ENCODE peak calls at places on chromosome 4, in nine cellular contexts. W, B, U, V, S, C, T, D and Z are unnamed samples.

GRCh38 chr4:101356928-101357327 is 9.6 kb upstream of the PPP3CA start:
- DNase-seq in W (no peak), B (no peak), U (no peak), V (no peak), S (peak), C (peak), T (no peak), D (peak), Z (no peak)

GRCh38 chr4:185479507-185479971 is 8.0 kb upstream of the CCDC110 start:
- DNase-seq in W (no peak), B (no peak), U (no peak), V (no peak), S (no peak), C (no peak), T (no peak), D (no peak), Z (no peak)

GRCh38 chr4:121072080-121072835 is at the start of gene NDNF:
- DNase-seq in W (no peak), B (peak), U (peak), V (peak), S (peak), C (no peak), T (no peak), D (no peak), Z (no peak)

GRCh38 chr4:12495211-12495610 is 988.9 kb downstream of the RAB28 start:
- DNase-seq in W (no peak), B (no peak), U (no peak), V (no peak), S (no peak), C (no peak), T (no peak), D (no peak), Z (no peak)

GRCh38 chr4:41146716-41147506 is 67.4 kb downstream of the APBB2 start:
- DNase-seq in W (no peak), B (no peak), U (no peak), V (no peak), S (peak), C (no peak), T (no peak), D (no peak), Z (no peak)

GRCh38 chr4:19748470-19748869 is 503.2 kb upstream of the SLIT2 start:
- DNase-seq in W (no peak), B (no peak), U (no peak), V (no peak), S (peak), C (no peak), T (no peak), D (no peak), Z (no peak)

GRCh38 chr4:14169460-14169859 is 541.9 kb upstream of the BOD1L1 start:
- DNase-seq in W (no peak), B (no peak), U (no peak), V (no peak), S (peak), C (no peak), T (no peak), D (peak), Z (no peak)

GRCh38 chr4:70863099-70863790 is 23.6 kb upstream of the GRSF1 start:
- DNase-seq in W (no peak), B (no peak), U (no peak), V (no peak), S (peak), C (no peak), T (no peak), D (no peak), Z (no peak)

GRCh38 chr4:11912886-11913285 is 484.2 kb upstream of the HS3ST1 start:
- DNase-seq in W (no peak), B (no peak), U (no peak), V (no peak), S (no peak), C (peak), T (no peak), D (peak), Z (no peak)

GRCh38 chr4:168432419-168433146 is 47.7 kb downstream of the DDX60L start:
- DNase-seq in W (no peak), B (no peak), U (no peak), V (no peak), S (no peak), C (no peak), T (no peak), D (peak), Z (no peak)

GRCh38 chr4:33959519-33959918 is 2284.8 kb downstream of the ARAP2 start:
- DNase-seq in W (no peak), B (no peak), U (no peak), V (no peak), S (peak), C (no peak), T (no peak), D (peak), Z (no peak)

GRCh38 chr4:61462451-61463326 is 262.6 kb downstream of the ADGRL3 start:
- DNase-seq in W (no peak), B (no peak), U (no peak), V (no peak), S (no peak), C (no peak), T (no peak), D (peak), Z (no peak)

GRCh38 chr4:108920688-108921087 is 157.8 kb upstream of the ETNPPL start:
- DNase-seq in W (no peak), B (no peak), U (no peak), V (no peak), S (no peak), C (no peak), T (no peak), D (no peak), Z (no peak)

GRCh38 chr4:53563824-53564223 is 27.5 kb downstream of the LNX1 start:
- DNase-seq in W (no peak), B (no peak), U (no peak), V (no peak), S (peak), C (no peak), T (no peak), D (peak), Z (no peak)

GRCh38 chr4:56619160-56619559 is 61.9 kb downstream of the HOPX start:
- DNase-seq in W (no peak), B (no peak), U (no peak), V (no peak), S (no peak), C (no peak), T (no peak), D (peak), Z (no peak)

GRCh38 chr4:75630174-75630931 is at the start of gene CDKL2:
- DNase-seq in W (peak), B (peak), U (peak), V (peak), S (peak), C (peak), T (peak), D (peak), Z (peak)

GRCh38 chr4:57100979-57101629 is 9.1 kb downstream of the IGFBP7 start:
- DNase-seq in W (no peak), B (no peak), U (no peak), V (no peak), S (peak), C (no peak), T (no peak), D (no peak), Z (no peak)

GRCh38 chr4:8762951-8763735 is 108.5 kb downstream of the HMX1 start:
- DNase-seq in W (peak), B (no peak), U (no peak), V (peak), S (no peak), C (no peak), T (no peak), D (no peak), Z (peak)

GRCh38 chr4:73856518-73856917 is 3.4 kb downstream of the PF4V1 start:
- DNase-seq in W (no peak), B (no peak), U (no peak), V (no peak), S (peak), C (no peak), T (no peak), D (peak), Z (no peak)

GRCh38 chr4:183670251-183670650 is 11.2 kb downstream of the TRAPPC11 start:
- DNase-seq in W (no peak), B (no peak), U (no peak), V (no peak), S (no peak), C (no peak), T (no peak), D (no peak), Z (no peak)

GRCh38 chr4:94489075-94489474 is 37.3 kb downstream of the PDLIM5 start:
- DNase-seq in W (no peak), B (no peak), U (no peak), V (no peak), S (no peak), C (no peak), T (no peak), D (no peak), Z (no peak)

GRCh38 chr4:139367421-139368090 is 65.3 kb upstream of the NDUFC1 start:
- DNase-seq in W (no peak), B (no peak), U (no peak), V (no peak), S (peak), C (no peak), T (no peak), D (peak), Z (no peak)

GRCh38 chr4:54942735-54943134 is 182.7 kb downstream of the KDR start:
- DNase-seq in W (no peak), B (no peak), U (no peak), V (no peak), S (peak), C (no peak), T (no peak), D (no peak), Z (no peak)

GRCh38 chr4:112817933-112818921 is 181.3 kb downstream of the LARP7 start:
- DNase-seq in W (peak), B (peak), U (peak), V (peak), S (peak), C (peak), T (peak), D (peak), Z (peak)

GRCh38 chr4:115323106-115323684 is 209.8 kb upstream of the NDST4 start:
- DNase-seq in W (no peak), B (no peak), U (no peak), V (no peak), S (no peak), C (no peak), T (no peak), D (no peak), Z (no peak)

GRCh38 chr4:3248811-3249661 is at the start of gene MSANTD1:
- DNase-seq in W (no peak), B (peak), U (no peak), V (peak), S (peak), C (no peak), T (no peak), D (no peak), Z (peak)

GRCh38 chr4:69881173-69881773 is 21.3 kb upstream of the SULT1E1 start:
- DNase-seq in W (no peak), B (no peak), U (no peak), V (no peak), S (peak), C (peak), T (no peak), D (peak), Z (no peak)

GRCh38 chr4:48698029-48698901 is 81.8 kb downstream of the FRYL start:
- DNase-seq in W (no peak), B (no peak), U (no peak), V (no peak), S (peak), C (peak), T (peak), D (peak), Z (no peak)

GRCh38 chr4:71026086-71026485 is 32.6 kb downstream of the DCK start:
- DNase-seq in W (no peak), B (no peak), U (no peak), V (no peak), S (peak), C (peak), T (no peak), D (peak), Z (no peak)

GRCh38 chr4:166903408-166903807 is 330.9 kb downstream of the SPOCK3 start:
- DNase-seq in W (no peak), B (no peak), U (no peak), V (no peak), S (no peak), C (no peak), T (no peak), D (no peak), Z (no peak)

GRCh38 chr4:141570290-141570689 is 66.1 kb upstream of the IL15 start:
- DNase-seq in W (no peak), B (no peak), U (no peak), V (no peak), S (no peak), C (no peak), T (no peak), D (no peak), Z (no peak)

GRCh38 chr4:1487761-1488160 is 81.5 kb upstream of the NKX1-1 start:
- DNase-seq in W (no peak), B (no peak), U (no peak), V (no peak), S (no peak), C (no peak), T (no peak), D (no peak), Z (no peak)

GRCh38 chr4:124322234-124322831 is 390.2 kb downstream of the ANKRD50 start:
- DNase-seq in W (no peak), B (no peak), U (no peak), V (no peak), S (peak), C (peak), T (no peak), D (peak), Z (no peak)

GRCh38 chr4:123338715-123339114 is 57.9 kb upstream of the SPRY1 start:
- DNase-seq in W (no peak), B (no peak), U (no peak), V (no peak), S (no peak), C (no peak), T (no peak), D (no peak), Z (no peak)

GRCh38 chr4:85423414-85423813 is 51.5 kb upstream of the ARHGAP24 start:
- DNase-seq in W (no peak), B (no peak), U (no peak), V (no peak), S (peak), C (no peak), T (no peak), D (peak), Z (no peak)

GRCh38 chr4:17636696-17637351 is 22.4 kb downstream of the MED28 start:
- DNase-seq in W (peak), B (peak), U (peak), V (peak), S (peak), C (peak), T (peak), D (peak), Z (peak)

GRCh38 chr4:54318904-54319303 is 89.8 kb downstream of the PDGFRA start:
- DNase-seq in W (no peak), B (no peak), U (peak), V (no peak), S (peak), C (peak), T (no peak), D (peak), Z (no peak)

GRCh38 chr4:77818667-77819408 is at the start of gene CNOT6L:
- DNase-seq in W (peak), B (peak), U (peak), V (peak), S (peak), C (peak), T (peak), D (peak), Z (peak)

DNA sequence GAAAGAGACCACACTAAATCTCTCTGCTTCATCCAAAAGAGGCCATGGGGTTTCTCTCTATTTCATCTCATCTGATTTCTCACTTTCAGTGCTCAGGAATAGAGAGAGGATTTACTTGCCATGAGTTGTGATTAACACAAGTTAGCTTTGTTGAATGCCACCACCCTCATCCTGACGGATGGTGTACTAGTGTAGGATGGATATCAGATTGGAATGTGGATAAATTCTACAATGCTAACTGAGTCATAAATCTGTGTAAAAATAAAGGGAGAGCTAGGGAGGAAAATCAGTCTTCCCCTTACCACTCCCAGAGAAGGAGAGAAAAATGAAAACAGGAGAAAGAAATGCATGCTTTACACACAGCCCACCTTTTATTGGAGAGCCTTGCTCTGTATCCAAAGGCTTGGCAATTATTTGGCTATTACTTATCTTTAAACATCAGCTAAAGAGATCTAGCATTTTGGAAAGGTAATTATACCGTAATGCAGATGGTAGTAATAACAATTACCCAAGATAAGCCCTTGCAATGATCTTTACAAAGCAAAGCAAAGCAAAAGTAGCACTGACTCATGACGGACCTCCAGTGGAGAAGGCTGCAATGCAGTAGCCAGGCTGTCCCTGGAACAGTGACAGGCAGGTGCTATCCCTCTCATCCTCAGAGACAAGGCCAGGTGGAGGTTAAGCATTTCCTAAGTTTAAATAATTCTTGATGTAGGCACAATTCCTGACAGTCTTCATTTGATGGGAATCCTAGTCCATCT is 306.3 kb upstream of the PPARGC1A start:
- DNase-seq in W (no peak), B (no peak), U (no peak), V (no peak), S (no peak), C (no peak), T (no peak), D (no peak), Z (no peak)
- TF ChIP-seq CTCF in W (no peak), B (peak), U (no peak), V (no peak), S (no peak), C (no peak), T (no peak), D (no peak), Z (no peak)

GRCh38 chr4:104901438-104901837 is 245.2 kb upstream of the TET2 start:
- DNase-seq in W (no peak), B (no peak), U (no peak), V (no peak), S (peak), C (peak), T (no peak), D (no peak), Z (no peak)
- TF ChIP-seq CTCF in W (no peak), B (no peak), U (no peak), V (no peak), S (no peak), C (no peak), T (no peak), D (peak), Z (no peak)

DNA sequence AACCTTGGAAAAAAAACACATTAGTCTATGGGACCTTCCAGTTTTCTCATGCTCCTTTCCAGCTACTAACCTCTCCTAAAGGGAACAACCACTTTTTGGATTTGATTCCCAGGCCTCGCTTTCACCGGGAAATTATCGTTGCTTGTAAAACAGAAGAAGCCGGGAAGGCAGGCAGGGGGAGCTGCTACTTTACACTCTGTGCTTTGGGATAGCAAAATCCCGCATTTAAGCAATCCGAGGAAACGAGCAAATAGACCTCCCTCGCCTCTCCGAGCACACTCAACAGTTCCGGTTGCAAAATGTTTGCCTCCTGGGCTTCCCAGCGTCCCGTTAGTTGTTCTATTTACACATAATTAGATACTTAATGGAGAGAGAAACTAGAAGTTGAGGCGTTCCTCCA is 1.2 kb downstream of the CD38 start:
- DNase-seq in W (no peak), B (peak), U (peak), V (no peak), S (peak), C (no peak), T (no peak), D (peak), Z (no peak)
- TF ChIP-seq CTCF in W (no peak), B (peak), U (no peak), V (no peak), S (peak), C (no peak), T (no peak), D (peak), Z (no peak)

DNA sequence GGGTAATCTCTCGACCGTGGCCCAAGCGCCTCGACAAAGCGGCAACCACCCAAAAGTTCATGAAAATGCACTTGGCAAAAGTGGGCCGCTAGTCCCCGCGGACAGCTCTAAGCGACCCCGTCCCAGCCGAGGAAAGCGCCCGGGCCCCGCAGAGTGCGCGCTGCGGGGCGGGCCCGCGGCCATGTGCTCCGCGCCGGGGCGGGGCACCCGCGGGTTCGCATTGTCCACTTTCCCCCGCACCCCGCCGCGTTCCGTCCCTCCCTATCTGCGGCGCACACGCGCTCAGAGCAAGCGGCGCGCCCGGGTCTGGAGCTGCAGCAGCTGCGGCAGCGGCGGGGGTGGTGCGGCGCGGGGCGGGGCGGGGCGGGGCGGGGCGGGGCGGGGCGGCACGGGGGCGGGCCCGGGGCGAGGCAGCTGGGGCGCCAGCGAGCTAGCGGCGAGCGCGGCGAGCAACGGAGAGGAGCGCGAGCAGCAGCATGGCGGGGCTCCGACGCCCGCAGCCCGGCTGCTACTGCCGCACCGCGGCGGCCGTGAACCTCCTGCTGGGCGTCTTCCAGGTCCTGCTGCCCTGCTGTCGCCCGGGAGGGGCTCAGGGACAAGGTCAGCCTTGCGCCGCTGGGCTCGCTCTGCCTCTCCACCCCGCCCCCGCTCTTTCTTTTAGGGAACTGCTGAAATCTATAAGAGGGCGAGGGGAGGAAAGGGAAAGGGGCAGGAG is at the start of gene TMEM131L:
- DNase-seq in W (no peak), B (peak), U (peak), V (peak), S (peak), C (peak), T (no peak), D (peak), Z (no peak)
- TF ChIP-seq CTCF in W (no peak), B (peak), U (no peak), V (no peak), S (no peak), C (no peak), T (no peak), D (no peak), Z (no peak)